ENCODE peak calls at places on chromosomes 12 and 14, in six cellular contexts. Y, O, E, G, T and M are unnamed samples.

GRCh38 chr12:111455448-111456320 is 50.0 kb downstream of the SH2B3 start:
- DNase-seq in T (no peak), O (peak; percentile 81), G (no peak), E (no peak), Y (no peak), M (no peak)

GRCh38 chr12:131370321-131370720 is 340.6 kb upstream of the SFSWAP start:
- DNase-seq in Y (no peak), O (no peak), T (no peak), G (no peak), E (no peak), M (no peak)

GRCh38 chr14:56414231-56414630 is 165.4 kb upstream of the TMEM260 start:
- DNase-seq in T (no peak), O (no peak), Y (no peak), E (no peak), G (no peak), M (no peak)

GRCh38 chr12:2384029-2384386 is 331.2 kb downstream of the CACNA1C start:
- DNase-seq in T (no peak), E (no peak), Y (no peak), O (peak; percentile 47), G (no peak), M (no peak)

GRCh38 chr12:122945047-122945592 is 21.1 kb downstream of the ABCB9 start:
- DNase-seq in T (no peak), O (no peak), Y (no peak), E (no peak), G (no peak), M (no peak)

GRCh38 chr12:2346405-2346804 is 293.6 kb downstream of the CACNA1C start:
- DNase-seq in Y (no peak), G (no peak), T (no peak), E (no peak), O (no peak), M (no peak)

GRCh38 chr12:131801254-131801866 is 26.8 kb upstream of the MMP17 start:
- DNase-seq in E (no peak), O (no peak), T (no peak), Y (no peak), G (no peak), M (no peak)

GRCh38 chr12:95653761-95654546 is 102.7 kb upstream of the USP44 start:
- DNase-seq in O (peak; percentile 96), T (no peak), Y (no peak), G (no peak), E (no peak), M (no peak)

GRCh38 chr12:49970658-49971057 is 2.1 kb upstream of the AQP6 start:
- DNase-seq in G (no peak), Y (no peak), T (no peak), E (no peak), O (no peak), M (no peak)

GRCh38 chr14:35365130-35366047 is 39.2 kb downstream of the NFKBIA start:
- DNase-seq in T (peak; percentile 76), E (peak; percentile 47), G (peak; percentile 58), Y (no peak), O (peak; percentile 92), M (peak; percentile 62)

GRCh38 chr12:54967461-54967860 is 17.1 kb downstream of the TESPA1 start:
- DNase-seq in Y (no peak), O (no peak), T (no peak), E (peak; percentile 14), G (no peak), M (no peak)

GRCh38 chr14:102039157-102039556 is 47.7 kb downstream of the HSP90AA1 start:
- DNase-seq in T (no peak), E (no peak), O (no peak), Y (no peak), G (no peak), M (no peak)

GRCh38 chr12:10982244-10982643 is 4.5 kb downstream of the TAS2R50 start:
- DNase-seq in Y (no peak), G (no peak), T (no peak), E (no peak), O (no peak), M (peak; percentile 82)

GRCh38 chr12:127398026-127398715 is 868.8 kb upstream of the TMEM132C start:
- DNase-seq in T (no peak), O (peak; percentile 28), E (no peak), Y (no peak), G (no peak), M (no peak)

GRCh38 chr14:67683821-67684220 is 9.4 kb upstream of the VTI1B start:
- DNase-seq in Y (no peak), O (no peak), G (no peak), E (no peak), T (no peak), M (no peak)

GRCh38 chr14:26775765-26776577 is 178.1 kb upstream of the NOVA1 start:
- DNase-seq in O (peak; percentile 36), G (peak; percentile 61), Y (no peak), T (no peak), E (no peak), M (no peak)

GRCh38 chr12:106342397-106343212 is 14.9 kb upstream of the POLR3B start:
- DNase-seq in G (no peak), O (peak; percentile 75), T (no peak), Y (no peak), E (peak; percentile 64), M (no peak)

GRCh38 chr12:78703820-78704525 is 160.6 kb upstream of the SYT1 start:
- DNase-seq in Y (no peak), G (peak; percentile 76), E (no peak), O (peak; percentile 91), T (no peak), M (no peak)

GRCh38 chr12:111171832-111172231 is 197.1 kb downstream of the PHETA1 start:
- DNase-seq in T (no peak), Y (no peak), O (no peak), G (no peak), E (no peak), M (no peak)

GRCh38 chr14:75911883-75912282 is 69.9 kb downstream of the TGFB3 start:
- DNase-seq in O (no peak), E (no peak), Y (no peak), T (no peak), G (no peak), M (no peak)

GRCh38 chr14:105944632-105945610 is 418.5 kb downstream of the TMEM121 start:
- DNase-seq in T (peak; percentile 78), O (no peak), G (peak; percentile 8), E (peak; percentile 79), Y (peak; percentile 85), M (peak; percentile 64)

GRCh38 chr12:47022296-47022695 is 57.1 kb upstream of the PCED1B start:
- DNase-seq in O (peak; percentile 82), Y (no peak), T (no peak), G (no peak), E (no peak), M (no peak)

GRCh38 chr14:104924421-104925213 is at the start of gene PLD4:
- DNase-seq in T (no peak), O (no peak), G (no peak), Y (no peak), E (no peak), M (no peak)

GRCh38 chr14:59707778-59708635 is 131.4 kb upstream of the CCDC175 start:
- DNase-seq in T (no peak), E (no peak), O (no peak), G (no peak), Y (peak; percentile 19), M (no peak)

GRCh38 chr14:93648440-93649168 is 139.7 kb downstream of the PRIMA1 start:
- DNase-seq in Y (peak; percentile 38), O (no peak), G (no peak), T (no peak), E (no peak), M (no peak)

GRCh38 chr14:93231129-93231979 is 24.3 kb downstream of the UBR7 start:
- DNase-seq in T (no peak), O (peak; percentile 59), E (peak; percentile 29), Y (peak; percentile 95), G (no peak), M (no peak)

GRCh38 chr14:61752626-61753025 is 9.6 kb upstream of the SNAPC1 start:
- DNase-seq in Y (no peak), T (no peak), O (peak; percentile 61), E (no peak), G (no peak), M (no peak)

GRCh38 chr14:64758711-64759554 is 54.7 kb downstream of the PLEKHG3 start:
- DNase-seq in O (peak; percentile 97), G (no peak), Y (peak; percentile 84), E (peak; percentile 77), T (peak; percentile 45), M (no peak)

GRCh38 chr14:73272393-73272792 is 35.1 kb downstream of the PAPLN start:
- DNase-seq in E (no peak), G (no peak), Y (no peak), O (no peak), T (peak; percentile 37), M (no peak)

GRCh38 chr14:73267474-73267873 is 30.2 kb downstream of the PAPLN start:
- DNase-seq in Y (no peak), G (no peak), O (no peak), E (no peak), T (peak; percentile 39), M (no peak)

GRCh38 chr14:73266317-73266716 is 29.0 kb downstream of the PAPLN start:
- DNase-seq in O (no peak), E (no peak), T (peak; percentile 39), Y (peak; percentile 32), G (no peak), M (no peak)

GRCh38 chr14:73273799-73274198 is 36.5 kb downstream of the PAPLN start:
- DNase-seq in G (no peak), Y (no peak), O (no peak), T (no peak), E (no peak), M (no peak)

GRCh38 chr14:73269729-73270651 is 32.7 kb downstream of the PAPLN start:
- DNase-seq in O (peak; percentile 18), G (no peak), T (peak; percentile 56), Y (peak; percentile 34), E (peak; percentile 60), M (no peak)
- H3K4me1 ChIP-seq in O (peaks cover 4% of the 10 kb centered on the region), G (no peaks in the 10 kb centered on the region), T (no peaks in the 10 kb centered on the region), Y (no peaks in the 10 kb centered on the region), E (peaks cover 15% of the 10 kb centered on the region), M (peaks cover 8% of the 10 kb centered on the region)

DNA sequence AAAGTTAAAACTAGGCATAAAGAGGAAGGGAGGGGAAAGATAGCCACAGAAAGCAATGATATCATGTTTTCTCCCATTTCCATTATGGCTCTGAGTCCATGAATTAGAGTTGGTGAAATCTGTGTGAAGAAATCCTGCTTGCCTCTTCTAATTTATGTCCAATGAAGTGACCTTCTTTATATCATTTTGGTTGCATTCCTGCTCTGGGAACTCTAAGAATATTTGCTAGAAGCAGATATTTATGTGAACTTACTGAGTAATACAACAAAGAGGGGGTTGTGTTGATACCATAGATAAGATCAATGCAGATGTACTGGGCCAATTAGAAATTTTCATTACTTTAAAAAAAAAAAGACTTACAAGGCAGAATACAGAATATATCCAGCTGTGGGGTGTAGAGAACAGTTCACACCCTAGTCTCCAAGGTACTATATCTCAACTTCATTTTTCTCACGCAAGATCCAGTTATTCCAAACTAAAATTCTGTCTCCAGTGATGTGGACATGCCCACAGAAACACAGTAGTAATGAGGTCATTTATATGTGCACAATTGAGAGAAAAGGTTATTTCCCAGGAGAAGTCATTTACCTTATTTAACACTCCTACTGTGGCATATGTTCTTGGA is 51.5 kb upstream of the KCNJ8 start:
- DNase-seq in Y (no peak), O (no peak), G (no peak), T (no peak), E (no peak), M (no peak)
- H3K27ac ChIP-seq in Y (no peak overlapping the region), O (no peak overlapping the region), G (no peak overlapping the region), T (no peak overlapping the region), E (no peak overlapping the region), M (no peak overlapping the region)

GRCh38 chr12:6962285-6963015 is 8.0 kb downstream of the PHB2 start:
- DNase-seq in T (peak; percentile 86), Y (peak; percentile 35), G (no peak), O (no peak), E (peak; percentile 85), M (no peak)
- H3K4me1 ChIP-seq in T (peaks cover 47% of the 10 kb centered on the region), Y (no peaks in the 10 kb centered on the region), G (peaks cover 17% of the 10 kb centered on the region), O (peaks cover 5% of the 10 kb centered on the region), E (peaks cover 60% of the 10 kb centered on the region), M (peaks cover 63% of the 10 kb centered on the region)

GRCh38 chr12:6205761-6206160 is 5.6 kb downstream of the CD9 start:
- DNase-seq in T (peak; percentile 38), Y (no peak), E (no peak), G (no peak), O (no peak), M (no peak)
- H3K27ac ChIP-seq in T (peak overlapping the region; percentile 26), Y (no peak overlapping the region), E (no peak overlapping the region), G (no peak overlapping the region), O (no peak overlapping the region), M (no peak overlapping the region)